ENCODE peak calls at places on chromosome 3, in four cellular contexts. V is ovary, P is left ventricle myocardium inferior, R is heart left ventricle. H is an unnamed sample. For H3K36me3, the result is how much of the 10 kb centered on the place peaks cover.

GRCh38 chr3:32078085-32078634 is 28.3 kb upstream of the GPD1L start:
- DNase-seq in R (no peak), V (no peak), P (no peak), H (no peak)

GRCh38 chr3:135706758-135707375 is 258.7 kb upstream of the PPP2R3A start:
- DNase-seq in V (no peak), P (no peak), R (no peak), H (no peak)

GRCh38 chr3:8324727-8325126 is 176.9 kb upstream of the LMCD1 start:
- DNase-seq in V (no peak), R (peak), P (peak), H (peak)

GRCh38 chr3:162602619-162603018 is 1106.0 kb downstream of the OTOL1 start:
- DNase-seq in R (no peak), P (no peak), V (no peak), H (no peak)

GRCh38 chr3:195312714-195313113 is 41.8 kb upstream of the XXYLT1 start:
- DNase-seq in V (no peak), P (no peak), R (no peak), H (no peak)

GRCh38 chr3:114454592-114455251 is 160.9 kb downstream of the TIGIT start:
- DNase-seq in R (peak), P (no peak), V (peak), H (peak)

GRCh38 chr3:194185225-194185624 is 49.3 kb downstream of the HES1 start:
- DNase-seq in V (no peak), P (no peak), R (no peak), H (no peak)

GRCh38 chr3:3192481-3192764 is 12.9 kb upstream of the CRBN start:
- DNase-seq in P (no peak), R (no peak), V (no peak), H (no peak)

GRCh38 chr3:112769624-112770023 is 77.0 kb downstream of the CD200R1L start:
- DNase-seq in P (no peak), R (no peak), V (no peak), H (no peak)

GRCh38 chr3:71361346-71361745 is 222.2 kb downstream of the FOXP1 start:
- DNase-seq in V (no peak), P (no peak), R (no peak), H (no peak)

GRCh38 chr3:117409256-117409655 is 699.7 kb downstream of the TUSC7 start:
- DNase-seq in R (no peak), V (no peak), P (no peak), H (no peak)

GRCh38 chr3:148896062-148896461 is 31.0 kb downstream of the CPA3 start:
- DNase-seq in P (no peak), V (no peak), R (no peak), H (no peak)

GRCh38 chr3:152051501-152052404 is 178.3 kb downstream of the SUCNR1 start:
- DNase-seq in V (no peak), P (no peak), R (no peak), H (peak)

GRCh38 chr3:132180337-132180791 is 136.8 kb upstream of the ACP3 start:
- DNase-seq in R (no peak), V (no peak), P (no peak), H (no peak)

GRCh38 chr3:29183346-29184087 is 97.4 kb upstream of the RBMS3 start:
- DNase-seq in V (no peak), P (no peak), R (no peak), H (peak)

GRCh38 chr3:19937459-19938362 is 3.7 kb upstream of the EFHB start:
- DNase-seq in R (no peak), P (no peak), V (no peak), H (no peak)

GRCh38 chr3:170780955-170781354 is 89.0 kb downstream of the RPL22L1 start:
- DNase-seq in V (no peak), R (no peak), P (no peak), H (no peak)

GRCh38 chr3:89145995-89146394 is 38.6 kb downstream of the EPHA3 start:
- DNase-seq in R (no peak), P (no peak), V (no peak), H (no peak)

GRCh38 chr3:73324203-73325155 is 263.0 kb downstream of the EBLN2 start:
- DNase-seq in V (no peak), P (no peak), R (no peak), H (no peak)

GRCh38 chr3:127266186-127266585 is 21.7 kb downstream of the PRR20G start:
- DNase-seq in V (no peak), R (no peak), P (no peak), H (no peak)

GRCh38 chr3:42819351-42819965 is 10.2 kb downstream of the ACKR2 start:
- DNase-seq in P (no peak), V (no peak), R (no peak), H (no peak)

GRCh38 chr3:116276637-116277036 is 168.7 kb downstream of the LSAMP start:
- DNase-seq in P (no peak), R (no peak), V (no peak), H (no peak)

GRCh38 chr3:159781867-159782266 is 206.8 kb upstream of the IL12A start:
- DNase-seq in R (no peak), P (no peak), V (no peak), H (no peak)
- TF ChIP-seq CTCF in R (no peak), P (no peak), V (no peak), H (peak)

GRCh38 chr3:46992231-46992630 is 12.8 kb downstream of the NBEAL2 start:
- DNase-seq in V (no peak), R (no peak), P (no peak), H (no peak)
- H3K36me3 ChIP-seq in V (under half), R (half or more), P (under half), H (under half)

GRCh38 chr3:150589759-150590158 is 13.4 kb upstream of the SELENOT start:
- DNase-seq in R (no peak), P (no peak), V (no peak), H (no peak)

GRCh38 chr3:150594150-150594549 is 9.0 kb upstream of the SELENOT start:
- DNase-seq in P (no peak), R (no peak), V (no peak), H (no peak)

GRCh38 chr3:150583028-150583427 is 20.1 kb upstream of the SELENOT start:
- DNase-seq in V (no peak), P (no peak), R (no peak), H (peak)

GRCh38 chr3:150582620-150583019 is 20.5 kb upstream of the SELENOT start:
- DNase-seq in P (no peak), V (no peak), R (no peak), H (no peak)

GRCh38 chr3:150588027-150588830 is 14.9 kb upstream of the SELENOT start:
- DNase-seq in R (peak), P (peak), V (no peak), H (no peak)
- TF ChIP-seq CTCF in R (no peak), P (no peak), V (no peak), H (no peak)

DNA sequence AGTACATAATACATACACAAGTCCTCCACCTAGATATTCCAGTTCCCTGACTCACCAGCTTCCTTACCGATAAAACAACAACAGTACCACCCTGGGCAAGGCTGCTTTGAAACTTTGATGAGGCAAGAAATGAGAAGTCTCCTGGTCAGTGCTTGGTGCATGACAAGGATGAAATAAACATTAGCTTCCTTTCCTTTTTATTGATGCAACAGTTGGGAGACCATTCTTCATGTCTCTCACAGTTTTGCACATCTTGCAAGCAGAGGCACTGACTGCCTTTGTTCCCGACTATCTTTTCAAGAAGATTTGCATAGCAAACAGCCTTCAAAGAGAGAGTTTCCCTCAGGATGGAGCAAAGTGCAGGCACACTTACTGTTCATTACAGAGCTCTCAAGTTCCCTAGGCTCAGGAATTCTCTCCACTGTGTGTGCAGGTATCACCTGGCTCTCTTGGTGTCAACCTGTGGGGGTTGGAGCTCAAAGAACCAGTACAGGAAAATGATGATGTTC is 65.2 kb downstream of the MYLK start:
- DNase-seq in R (no peak), V (no peak), P (no peak), H (no peak)
- H3K36me3 ChIP-seq in R (under half), V (under half), P (under half), H (under half)

DNA sequence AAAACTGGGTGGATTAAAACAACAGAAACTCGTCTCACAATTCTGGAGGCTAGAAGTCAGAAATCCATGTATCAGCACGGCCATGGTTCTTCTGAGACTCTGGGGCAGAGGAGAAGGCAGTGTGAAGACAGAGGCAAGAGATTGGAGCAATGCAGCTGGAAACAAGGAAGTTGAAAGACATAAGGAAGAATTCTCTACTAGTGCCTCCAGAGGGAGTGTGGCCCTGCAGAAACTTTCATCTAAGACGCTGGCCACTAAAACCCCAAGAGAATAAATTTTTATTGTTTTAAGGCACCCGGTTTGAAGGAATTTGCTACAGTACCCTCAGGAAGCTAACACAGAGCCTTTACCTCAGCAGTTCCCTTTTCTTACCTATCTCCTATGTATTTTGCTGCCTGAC is 1012.2 kb upstream of the CADM2 start:
- DNase-seq in V (no peak), R (no peak), P (no peak), H (no peak)
- TF ChIP-seq CTCF in V (no peak), R (peak), P (peak), H (no peak)

GRCh38 chr3:58120075-58120812 is 90.5 kb downstream of the DNASE1L3 start:
- DNase-seq in P (no peak), V (no peak), R (peak), H (no peak)

GRCh38 chr3:58124387-58124786 is 86.4 kb downstream of the DNASE1L3 start:
- DNase-seq in V (no peak), P (no peak), R (no peak), H (no peak)

GRCh38 chr3:58122936-58123700 is 87.7 kb downstream of the DNASE1L3 start:
- DNase-seq in P (no peak), V (no peak), R (no peak), H (no peak)

GRCh38 chr3:58119221-58119620 is 91.6 kb downstream of the DNASE1L3 start:
- DNase-seq in V (no peak), P (no peak), R (no peak), H (no peak)

GRCh38 chr3:58121183-58121582 is 89.6 kb downstream of the DNASE1L3 start:
- DNase-seq in P (peak), R (no peak), V (no peak), H (no peak)
- H3K36me3 ChIP-seq in P (under half), R (half or more), V (under half), H (under half)

GRCh38 chr3:38534180-38534579 is 38.0 kb downstream of the EXOG start:
- DNase-seq in V (no peak), R (no peak), P (no peak), H (no peak)
- TF ChIP-seq CTCF in V (no peak), R (no peak), P (no peak), H (no peak)

DNA sequence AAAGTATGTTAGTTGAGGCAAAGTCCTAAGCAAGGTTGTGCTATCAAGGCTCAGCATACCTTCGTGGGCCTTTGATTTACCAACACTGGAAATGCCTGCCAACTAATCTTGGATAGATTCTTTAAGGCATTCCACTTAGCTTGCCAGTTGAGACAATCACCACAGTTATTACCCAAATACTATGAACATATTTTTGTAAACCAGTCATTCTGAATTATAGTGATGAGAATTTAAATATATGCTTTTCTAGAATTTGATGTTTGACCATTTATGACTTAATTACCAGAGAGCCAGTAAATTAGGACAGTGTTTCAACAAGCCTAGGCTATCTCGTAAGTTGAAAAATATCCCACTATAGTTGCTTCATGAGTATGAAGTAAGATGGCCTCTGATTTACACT is 15.5 kb downstream of the TRIM59 start:
- DNase-seq in R (no peak), P (no peak), V (no peak), H (no peak)
- H3K36me3 ChIP-seq in R (half or more), P (half or more), V (under half), H (under half)

GRCh38 chr3:129058441-129059194 is 2.0 kb upstream of the GP9 start:
- DNase-seq in R (no peak), V (no peak), P (no peak), H (no peak)
- TF ChIP-seq CTCF in R (no peak), V (no peak), P (no peak), H (peak)

H was measured in GM06990.